ENCODE peak calls at places on chromosomes 1 and 21, in six cellular contexts. One of them, this sample, is unnamed.

GRCh38 chr1:171798311-171798710 is 16.9 kb downstream of the METTL13 start:
- DNase-seq in NCI-H446 treated with DMSO at 0.1 percent for 48 hours: no peak
- DNase-seq in stimulated activated CD4-positive, alpha-beta T cell treated with anti-CD3 and anti-CD28 coated beads, Interleukin-15, amount 100 ng/mL, for 1 hour: no peak
- DNase-seq in lower leg skin: no peak
- DNase-seq in AML-193: no peak
- DNase-seq in HFF-Myc: no peak
- DNase-seq in this sample: no peak

GRCh38 chr1:1171551-1172340 is 1.9 kb upstream of the TTLL10 start:
- DNase-seq in NCI-H446 treated with DMSO at 0.1 percent for 48 hours: no peak
- DNase-seq in stimulated activated CD4-positive, alpha-beta T cell treated with anti-CD3 and anti-CD28 coated beads, Interleukin-15, amount 100 ng/mL, for 1 hour: no peak
- DNase-seq in lower leg skin: no peak
- DNase-seq in AML-193: no peak
- DNase-seq in HFF-Myc: no peak
- DNase-seq in this sample: peak

GRCh38 chr1:32868085-32868484 is 2.6 kb downstream of the FNDC5 start:
- DNase-seq in NCI-H446 treated with DMSO at 0.1 percent for 48 hours: no peak
- DNase-seq in stimulated activated CD4-positive, alpha-beta T cell treated with anti-CD3 and anti-CD28 coated beads, Interleukin-15, amount 100 ng/mL, for 1 hour: no peak
- DNase-seq in lower leg skin: no peak
- DNase-seq in AML-193: no peak
- DNase-seq in HFF-Myc: no peak
- DNase-seq in this sample: no peak

GRCh38 chr21:15732290-15732995 is 2.7 kb downstream of the USP25 start:
- DNase-seq in NCI-H446 treated with DMSO at 0.1 percent for 48 hours: no peak
- DNase-seq in stimulated activated CD4-positive, alpha-beta T cell treated with anti-CD3 and anti-CD28 coated beads, Interleukin-15, amount 100 ng/mL, for 1 hour: no peak
- DNase-seq in lower leg skin: no peak
- DNase-seq in AML-193: peak
- DNase-seq in HFF-Myc: no peak
- DNase-seq in this sample: no peak

GRCh38 chr1:85433096-85433495 is 31.9 kb downstream of the DDAH1 start:
- DNase-seq in NCI-H446 treated with DMSO at 0.1 percent for 48 hours: no peak
- DNase-seq in stimulated activated CD4-positive, alpha-beta T cell treated with anti-CD3 and anti-CD28 coated beads, Interleukin-15, amount 100 ng/mL, for 1 hour: no peak
- DNase-seq in lower leg skin: no peak
- DNase-seq in AML-193: no peak
- DNase-seq in HFF-Myc: no peak
- DNase-seq in this sample: no peak

GRCh38 chr1:53132176-53132575 is 10.3 kb downstream of the SLC1A7 start:
- DNase-seq in NCI-H446 treated with DMSO at 0.1 percent for 48 hours: no peak
- DNase-seq in stimulated activated CD4-positive, alpha-beta T cell treated with anti-CD3 and anti-CD28 coated beads, Interleukin-15, amount 100 ng/mL, for 1 hour: no peak
- DNase-seq in lower leg skin: no peak
- DNase-seq in AML-193: no peak
- DNase-seq in HFF-Myc: no peak
- DNase-seq in this sample: no peak

GRCh38 chr1:52738863-52739406 is 12.7 kb downstream of the ZYG11B start:
- DNase-seq in NCI-H446 treated with DMSO at 0.1 percent for 48 hours: no peak
- DNase-seq in stimulated activated CD4-positive, alpha-beta T cell treated with anti-CD3 and anti-CD28 coated beads, Interleukin-15, amount 100 ng/mL, for 1 hour: no peak
- DNase-seq in lower leg skin: no peak
- DNase-seq in AML-193: no peak
- DNase-seq in HFF-Myc: no peak
- DNase-seq in this sample: no peak

GRCh38 chr1:223269006-223269405 is 95.0 kb downstream of the SUSD4 start:
- DNase-seq in NCI-H446 treated with DMSO at 0.1 percent for 48 hours: no peak
- DNase-seq in stimulated activated CD4-positive, alpha-beta T cell treated with anti-CD3 and anti-CD28 coated beads, Interleukin-15, amount 100 ng/mL, for 1 hour: no peak
- DNase-seq in lower leg skin: no peak
- DNase-seq in AML-193: no peak
- DNase-seq in HFF-Myc: no peak
- DNase-seq in this sample: no peak

GRCh38 chr21:37758997-37759396 is 157.3 kb downstream of the KCNJ6 start:
- DNase-seq in NCI-H446 treated with DMSO at 0.1 percent for 48 hours: peak
- DNase-seq in stimulated activated CD4-positive, alpha-beta T cell treated with anti-CD3 and anti-CD28 coated beads, Interleukin-15, amount 100 ng/mL, for 1 hour: no peak
- DNase-seq in lower leg skin: no peak
- DNase-seq in AML-193: peak
- DNase-seq in HFF-Myc: no peak
- DNase-seq in this sample: peak

GRCh38 chr1:89361681-89362080 is 2.2 kb upstream of the GBP6 start:
- DNase-seq in NCI-H446 treated with DMSO at 0.1 percent for 48 hours: no peak
- DNase-seq in stimulated activated CD4-positive, alpha-beta T cell treated with anti-CD3 and anti-CD28 coated beads, Interleukin-15, amount 100 ng/mL, for 1 hour: no peak
- DNase-seq in lower leg skin: no peak
- DNase-seq in AML-193: no peak
- DNase-seq in HFF-Myc: no peak
- DNase-seq in this sample: no peak

GRCh38 chr1:116571215-116571919 is 541 bp upstream of the CD58 start:
- DNase-seq in NCI-H446 treated with DMSO at 0.1 percent for 48 hours: no peak
- DNase-seq in stimulated activated CD4-positive, alpha-beta T cell treated with anti-CD3 and anti-CD28 coated beads, Interleukin-15, amount 100 ng/mL, for 1 hour: no peak
- DNase-seq in lower leg skin: no peak
- DNase-seq in AML-193: no peak
- DNase-seq in HFF-Myc: no peak
- DNase-seq in this sample: no peak

GRCh38 chr1:983736-984475 is 2.0 kb upstream of the PERM1 start:
- DNase-seq in NCI-H446 treated with DMSO at 0.1 percent for 48 hours: no peak
- DNase-seq in stimulated activated CD4-positive, alpha-beta T cell treated with anti-CD3 and anti-CD28 coated beads, Interleukin-15, amount 100 ng/mL, for 1 hour: peak
- DNase-seq in lower leg skin: no peak
- DNase-seq in AML-193: no peak
- DNase-seq in HFF-Myc: no peak
- DNase-seq in this sample: peak

GRCh38 chr1:241542199-241542907 is 10.2 kb downstream of the KMO start:
- DNase-seq in NCI-H446 treated with DMSO at 0.1 percent for 48 hours: no peak
- DNase-seq in stimulated activated CD4-positive, alpha-beta T cell treated with anti-CD3 and anti-CD28 coated beads, Interleukin-15, amount 100 ng/mL, for 1 hour: no peak
- DNase-seq in lower leg skin: no peak
- DNase-seq in AML-193: no peak
- DNase-seq in HFF-Myc: no peak
- DNase-seq in this sample: no peak

This sample was measured in islet precursor cell.